ENCODE peak calls at places on chromosomes 13 and 19, in nine cellular contexts. One of them, this sample, is unnamed. For H3K9me3 and H3K4me1, the result is how much of the 10 kb centered on the place peaks cover.

GRCh38 chr13:44132710-44133109 is 240.9 kb upstream of the SERP2 start:
- DNase-seq in HCT116: peak
- DNase-seq in NT2/D1: no peak
- DNase-seq in neuronal stem cell: no peak
- DNase-seq in K562: no peak
- DNase-seq in fibroblast of lung: peak
- DNase-seq in GM23248: peak
- DNase-seq in SK-N-SH: no peak
- DNase-seq in mammary epithelial cell: peak
- DNase-seq in this sample: peak

GRCh38 chr19:18340990-18341868 is 831 bp downstream of the PGPEP1 start:
- DNase-seq in HCT116: no peak
- DNase-seq in NT2/D1: no peak
- DNase-seq in neuronal stem cell: no peak
- DNase-seq in K562: peak
- DNase-seq in fibroblast of lung: peak
- DNase-seq in GM23248: peak
- DNase-seq in SK-N-SH: peak
- DNase-seq in mammary epithelial cell: no peak
- DNase-seq in this sample: peak

GRCh38 chr13:48621056-48621455 is 32.7 kb upstream of the CYSLTR2 start:
- DNase-seq in HCT116: no peak
- DNase-seq in NT2/D1: no peak
- DNase-seq in neuronal stem cell: no peak
- DNase-seq in K562: no peak
- DNase-seq in fibroblast of lung: no peak
- DNase-seq in GM23248: no peak
- DNase-seq in SK-N-SH: no peak
- DNase-seq in mammary epithelial cell: no peak
- DNase-seq in this sample: no peak

GRCh38 chr13:78137404-78138142 is 218.9 kb upstream of the EDNRB start:
- DNase-seq in HCT116: peak
- DNase-seq in NT2/D1: peak
- DNase-seq in neuronal stem cell: peak
- DNase-seq in K562: peak
- DNase-seq in fibroblast of lung: peak
- DNase-seq in GM23248: peak
- DNase-seq in SK-N-SH: peak
- DNase-seq in mammary epithelial cell: peak
- DNase-seq in this sample: peak

GRCh38 chr19:48491793-48492123 is 19.9 kb downstream of the LMTK3 start:
- DNase-seq in HCT116: no peak
- DNase-seq in NT2/D1: no peak
- DNase-seq in neuronal stem cell: no peak
- DNase-seq in K562: no peak
- DNase-seq in fibroblast of lung: no peak
- DNase-seq in GM23248: no peak
- DNase-seq in SK-N-SH: no peak
- DNase-seq in mammary epithelial cell: no peak
- DNase-seq in this sample: no peak

GRCh38 chr19:54465367-54466109 is 2.0 kb upstream of the LENG9 start:
- DNase-seq in HCT116: no peak
- DNase-seq in NT2/D1: no peak
- DNase-seq in neuronal stem cell: no peak
- DNase-seq in K562: peak
- DNase-seq in fibroblast of lung: no peak
- DNase-seq in GM23248: no peak
- DNase-seq in SK-N-SH: no peak
- DNase-seq in mammary epithelial cell: no peak
- DNase-seq in this sample: no peak

GRCh38 chr13:75533866-75534265 is 3.8 kb downstream of the COMMD6 start:
- DNase-seq in HCT116: no peak
- DNase-seq in NT2/D1: no peak
- DNase-seq in neuronal stem cell: no peak
- DNase-seq in K562: no peak
- DNase-seq in fibroblast of lung: peak
- DNase-seq in GM23248: no peak
- DNase-seq in SK-N-SH: no peak
- DNase-seq in mammary epithelial cell: no peak
- DNase-seq in this sample: no peak

GRCh38 chr19:10009269-10009665 is 1.0 kb downstream of the COL5A3 start:
- DNase-seq in HCT116: no peak
- DNase-seq in NT2/D1: no peak
- DNase-seq in neuronal stem cell: peak
- DNase-seq in K562: peak
- DNase-seq in fibroblast of lung: peak
- DNase-seq in GM23248: peak
- DNase-seq in SK-N-SH: peak
- DNase-seq in mammary epithelial cell: peak
- DNase-seq in this sample: peak

GRCh38 chr13:95740921-95741320 is 64.0 kb downstream of the DNAJC3 start:
- DNase-seq in HCT116: no peak
- DNase-seq in NT2/D1: no peak
- DNase-seq in neuronal stem cell: no peak
- DNase-seq in K562: no peak
- DNase-seq in fibroblast of lung: no peak
- DNase-seq in GM23248: no peak
- DNase-seq in SK-N-SH: no peak
- DNase-seq in mammary epithelial cell: no peak
- DNase-seq in this sample: no peak

GRCh38 chr13:24244802-24245201 is 64.6 kb upstream of the C1QTNF9 start:
- DNase-seq in HCT116: no peak
- DNase-seq in NT2/D1: no peak
- DNase-seq in neuronal stem cell: no peak
- DNase-seq in K562: no peak
- DNase-seq in fibroblast of lung: no peak
- DNase-seq in GM23248: no peak
- DNase-seq in SK-N-SH: no peak
- DNase-seq in mammary epithelial cell: no peak
- DNase-seq in this sample: no peak

GRCh38 chr13:36919206-36919832 is 719 bp downstream of the SMAD9 start:
- DNase-seq in HCT116: no peak
- DNase-seq in NT2/D1: peak
- DNase-seq in neuronal stem cell: peak
- DNase-seq in K562: no peak
- DNase-seq in fibroblast of lung: peak
- DNase-seq in GM23248: peak
- DNase-seq in SK-N-SH: peak
- DNase-seq in mammary epithelial cell: peak
- DNase-seq in this sample: peak

GRCh38 chr19:46674416-46675178 is 13.6 kb upstream of the DACT3 start:
- DNase-seq in HCT116: peak
- DNase-seq in NT2/D1: no peak
- DNase-seq in neuronal stem cell: no peak
- DNase-seq in K562: peak
- DNase-seq in fibroblast of lung: peak
- DNase-seq in GM23248: no peak
- DNase-seq in SK-N-SH: peak
- DNase-seq in mammary epithelial cell: peak
- DNase-seq in this sample: no peak

GRCh38 chr19:46604781-46605355 is 3.7 kb downstream of the CALM3 start:
- DNase-seq in HCT116: no peak
- DNase-seq in NT2/D1: no peak
- DNase-seq in neuronal stem cell: no peak
- DNase-seq in K562: no peak
- DNase-seq in fibroblast of lung: no peak
- DNase-seq in GM23248: no peak
- DNase-seq in SK-N-SH: peak
- DNase-seq in mammary epithelial cell: no peak
- DNase-seq in this sample: no peak

GRCh38 chr13:83057119-83057518 is 825.2 kb downstream of the SLITRK1 start:
- DNase-seq in HCT116: no peak
- DNase-seq in NT2/D1: no peak
- DNase-seq in neuronal stem cell: no peak
- DNase-seq in K562: no peak
- DNase-seq in fibroblast of lung: peak
- DNase-seq in GM23248: peak
- DNase-seq in SK-N-SH: no peak
- DNase-seq in mammary epithelial cell: no peak
- DNase-seq in this sample: peak

GRCh38 chr13:101317986-101318523 is 98.3 kb downstream of the NALCN start:
- DNase-seq in HCT116: no peak
- DNase-seq in NT2/D1: no peak
- DNase-seq in neuronal stem cell: no peak
- DNase-seq in K562: no peak
- DNase-seq in fibroblast of lung: no peak
- DNase-seq in GM23248: no peak
- DNase-seq in SK-N-SH: no peak
- DNase-seq in mammary epithelial cell: no peak
- DNase-seq in this sample: no peak

GRCh38 chr13:29799041-29799440 is 51.4 kb downstream of the UBL3 start:
- DNase-seq in HCT116: no peak
- DNase-seq in NT2/D1: no peak
- DNase-seq in neuronal stem cell: no peak
- DNase-seq in K562: no peak
- DNase-seq in fibroblast of lung: no peak
- DNase-seq in GM23248: no peak
- DNase-seq in SK-N-SH: no peak
- DNase-seq in mammary epithelial cell: no peak
- DNase-seq in this sample: no peak

GRCh38 chr13:94702181-94703041 is 9.9 kb downstream of the SOX21 start:
- DNase-seq in HCT116: no peak
- DNase-seq in NT2/D1: no peak
- DNase-seq in neuronal stem cell: no peak
- DNase-seq in K562: no peak
- DNase-seq in fibroblast of lung: no peak
- DNase-seq in GM23248: no peak
- DNase-seq in SK-N-SH: peak
- DNase-seq in mammary epithelial cell: no peak
- DNase-seq in this sample: no peak

GRCh38 chr19:11722414-11722813 is 16.3 kb downstream of the ZNF823 start:
- DNase-seq in HCT116: no peak
- DNase-seq in NT2/D1: no peak
- DNase-seq in neuronal stem cell: no peak
- DNase-seq in K562: no peak
- DNase-seq in fibroblast of lung: no peak
- DNase-seq in GM23248: peak
- DNase-seq in SK-N-SH: no peak
- DNase-seq in mammary epithelial cell: no peak
- DNase-seq in this sample: no peak

GRCh38 chr19:11721681-11722080 is 17.1 kb downstream of the ZNF823 start:
- DNase-seq in HCT116: no peak
- DNase-seq in NT2/D1: no peak
- DNase-seq in neuronal stem cell: no peak
- DNase-seq in K562: no peak
- DNase-seq in fibroblast of lung: no peak
- DNase-seq in GM23248: no peak
- DNase-seq in SK-N-SH: no peak
- DNase-seq in mammary epithelial cell: no peak
- DNase-seq in this sample: no peak
- H3K9me3 ChIP-seq in HCT116: under half
- H3K9me3 ChIP-seq in NT2/D1: half or more
- H3K9me3 ChIP-seq in neuronal stem cell: half or more
- H3K9me3 ChIP-seq in K562: under half
- H3K9me3 ChIP-seq in fibroblast of lung: under half
- H3K9me3 ChIP-seq in GM23248: under half
- H3K9me3 ChIP-seq in SK-N-SH: under half
- H3K9me3 ChIP-seq in mammary epithelial cell: half or more
- H3K9me3 ChIP-seq in this sample: half or more

GRCh38 chr13:33275916-33276315 is 9.6 kb downstream of the STARD13 start:
- DNase-seq in HCT116: no peak
- DNase-seq in NT2/D1: no peak
- DNase-seq in neuronal stem cell: no peak
- DNase-seq in K562: no peak
- DNase-seq in fibroblast of lung: peak
- DNase-seq in GM23248: peak
- DNase-seq in SK-N-SH: no peak
- DNase-seq in mammary epithelial cell: no peak
- DNase-seq in this sample: no peak
- H3K4me1 ChIP-seq in HCT116: under half
- H3K4me1 ChIP-seq in NT2/D1: under half
- H3K4me1 ChIP-seq in neuronal stem cell: under half
- H3K4me1 ChIP-seq in K562: under half
- H3K4me1 ChIP-seq in fibroblast of lung: under half
- H3K4me1 ChIP-seq in GM23248: half or more
- H3K4me1 ChIP-seq in SK-N-SH: under half
- H3K4me1 ChIP-seq in mammary epithelial cell: under half
- H3K4me1 ChIP-seq in this sample: half or more

GRCh38 chr19:40241809-40242384 is 15.4 kb upstream of the CCNP start:
- DNase-seq in HCT116: no peak
- DNase-seq in NT2/D1: no peak
- DNase-seq in neuronal stem cell: no peak
- DNase-seq in K562: no peak
- DNase-seq in fibroblast of lung: peak
- DNase-seq in GM23248: no peak
- DNase-seq in SK-N-SH: no peak
- DNase-seq in mammary epithelial cell: no peak
- DNase-seq in this sample: no peak
- H3K9ac ChIP-seq in HCT116: no peak
- H3K9ac ChIP-seq in NT2/D1: no peak
- H3K9ac ChIP-seq in neuronal stem cell: no peak
- H3K9ac ChIP-seq in K562: no peak
- H3K9ac ChIP-seq in fibroblast of lung: no peak
- H3K9ac ChIP-seq in GM23248: no peak
- H3K9ac ChIP-seq in SK-N-SH: no peak
- H3K9ac ChIP-seq in mammary epithelial cell: no peak
- H3K9ac ChIP-seq in this sample: peak

GRCh38 chr19:8441725-8442544 is 2.8 kb upstream of the HNRNPM start:
- DNase-seq in HCT116: no peak
- DNase-seq in NT2/D1: peak
- DNase-seq in neuronal stem cell: no peak
- DNase-seq in K562: no peak
- DNase-seq in fibroblast of lung: no peak
- DNase-seq in GM23248: no peak
- DNase-seq in SK-N-SH: no peak
- DNase-seq in mammary epithelial cell: no peak
- DNase-seq in this sample: no peak

DNA sequence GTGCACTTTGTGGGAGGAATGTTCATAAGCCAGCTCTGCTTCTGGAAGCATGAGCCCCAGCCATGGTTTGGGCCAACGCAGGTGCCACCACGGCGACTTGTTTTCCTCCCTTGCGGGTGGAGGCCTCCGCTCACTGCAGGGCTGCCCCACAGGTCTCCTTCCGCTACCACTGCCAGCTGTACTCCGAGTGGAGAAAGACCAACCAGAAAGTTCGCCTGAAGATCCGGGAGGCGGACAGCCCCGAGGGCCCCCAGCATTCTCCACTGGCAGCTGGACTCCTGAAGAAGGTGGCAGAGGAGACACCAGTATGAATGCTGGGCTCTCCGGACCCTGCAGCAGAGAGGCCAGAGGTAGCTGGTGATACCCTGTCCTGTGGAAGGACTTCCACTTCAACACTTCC is 6.5 kb upstream of the HNRNPM start:
- DNase-seq in HCT116: no peak
- DNase-seq in NT2/D1: no peak
- DNase-seq in neuronal stem cell: no peak
- DNase-seq in K562: no peak
- DNase-seq in fibroblast of lung: no peak
- DNase-seq in GM23248: no peak
- DNase-seq in SK-N-SH: no peak
- DNase-seq in mammary epithelial cell: no peak
- DNase-seq in this sample: no peak
- H3K9me3 ChIP-seq in HCT116: under half
- H3K9me3 ChIP-seq in NT2/D1: under half
- H3K9me3 ChIP-seq in neuronal stem cell: under half
- H3K9me3 ChIP-seq in K562: under half
- H3K9me3 ChIP-seq in fibroblast of lung: under half
- H3K9me3 ChIP-seq in GM23248: under half
- H3K9me3 ChIP-seq in SK-N-SH: under half
- H3K9me3 ChIP-seq in mammary epithelial cell: under half
- H3K9me3 ChIP-seq in this sample: under half

GRCh38 chr19:11381535-11382369 is 2.4 kb downstream of the EPOR start:
- DNase-seq in HCT116: peak
- DNase-seq in NT2/D1: peak
- DNase-seq in neuronal stem cell: peak
- DNase-seq in K562: no peak
- DNase-seq in fibroblast of lung: peak
- DNase-seq in GM23248: peak
- DNase-seq in SK-N-SH: peak
- DNase-seq in mammary epithelial cell: peak
- DNase-seq in this sample: peak
- H3K4me1 ChIP-seq in HCT116: under half
- H3K4me1 ChIP-seq in NT2/D1: under half
- H3K4me1 ChIP-seq in neuronal stem cell: under half
- H3K4me1 ChIP-seq in K562: under half
- H3K4me1 ChIP-seq in fibroblast of lung: under half
- H3K4me1 ChIP-seq in GM23248: under half
- H3K4me1 ChIP-seq in SK-N-SH: under half
- H3K4me1 ChIP-seq in mammary epithelial cell: under half
- H3K4me1 ChIP-seq in this sample: under half

This sample was measured in adipocyte.